ENCODE peak calls at places on chromosomes 7 and 10, in six cellular contexts. D is lung, W is BJ, Y is OCI-LY7, B is glutamatergic neuron, G is neural crest cell. V is an unnamed sample.

GRCh38 chr7:155216475-155217272 is 81.0 kb upstream of the INSIG1 start:
- DNase-seq in D (no peak), Y (no peak), G (no peak), W (no peak), B (no peak), V (no peak)

GRCh38 chr7:17444673-17445072 is 146.2 kb downstream of the AHR start:
- DNase-seq in B (no peak), W (no peak), G (no peak), Y (no peak), D (no peak), V (no peak)

GRCh38 chr10:103688451-103688850 is 166.9 kb downstream of the SH3PXD2A start:
- DNase-seq in W (no peak), Y (no peak), B (no peak), D (no peak), G (no peak), V (no peak)

GRCh38 chr10:7033031-7033430 is 377.8 kb downstream of the SFMBT2 start:
- DNase-seq in W (no peak), G (no peak), B (no peak), D (no peak), Y (no peak), V (peak; percentile 6)

GRCh38 chr7:111765936-111766643 is 203.8 kb upstream of the IMMP2L start:
- DNase-seq in D (no peak), G (no peak), W (no peak), Y (no peak), B (no peak), V (no peak)

GRCh38 chr10:89301721-89302445 is at the start of gene IFIT2:
- DNase-seq in Y (peak; percentile 66), B (no peak), G (no peak), W (peak; percentile 64), D (no peak), V (peak; percentile 21)

GRCh38 chr10:80718024-80718423 is 180.3 kb downstream of the SH2D4B start:
- DNase-seq in Y (no peak), G (no peak), W (no peak), B (no peak), D (no peak), V (no peak)

GRCh38 chr10:77004917-77005564 is 632.6 kb downstream of the KCNMA1 start:
- DNase-seq in D (peak; percentile 30), B (no peak), Y (peak; percentile 21), W (no peak), G (peak; percentile 52), V (no peak)

GRCh38 chr10:132708441-132708840 is 77.5 kb downstream of the NKX6-2 start:
- DNase-seq in B (no peak), Y (no peak), W (no peak), G (no peak), D (no peak), V (no peak)

GRCh38 chr7:30683839-30684238 is 1.6 kb upstream of the CRHR2 start:
- DNase-seq in B (no peak), G (no peak), Y (no peak), W (no peak), D (no peak), V (no peak)

GRCh38 chr7:128410092-128410665 is 397 bp upstream of the IMPDH1 start:
- DNase-seq in W (peak; percentile 33), G (no peak), D (peak; percentile 61), B (peak; percentile 60), Y (peak; percentile 18), V (peak; percentile 74)

GRCh38 chr7:80134105-80134535 is 511 bp upstream of the GNAI1 start:
- DNase-seq in B (no peak), G (no peak), W (no peak), D (no peak), Y (no peak), V (no peak)

GRCh38 chr10:103548581-103549348 is 55.3 kb downstream of the NEURL1 start:
- DNase-seq in Y (no peak), G (no peak), B (no peak), W (no peak), D (no peak), V (no peak)

GRCh38 chr7:103348452-103348851 is 1.0 kb downstream of the PSMC2 start:
- DNase-seq in B (no peak), Y (no peak), G (no peak), W (no peak), D (no peak), V (peak; percentile 18)

GRCh38 chr10:5628798-5629788 is 37.3 kb downstream of the ASB13 start:
- DNase-seq in B (no peak), W (no peak), Y (peak; percentile 48), G (no peak), D (no peak), V (peak; percentile 27)

GRCh38 chr7:140904081-140904480 is 20.6 kb downstream of the BRAF start:
- DNase-seq in D (no peak), W (no peak), G (no peak), Y (no peak), B (no peak), V (peak; percentile 23)

GRCh38 chr7:32257632-32258031 is 187.4 kb upstream of the PDE1C start:
- DNase-seq in B (no peak), Y (no peak), D (no peak), G (no peak), W (no peak), V (no peak)
- TF ChIP-seq CTCF in B (no peak), Y (no peak), D (no peak), G (no peak), W (no peak), V (no peak)

DNA sequence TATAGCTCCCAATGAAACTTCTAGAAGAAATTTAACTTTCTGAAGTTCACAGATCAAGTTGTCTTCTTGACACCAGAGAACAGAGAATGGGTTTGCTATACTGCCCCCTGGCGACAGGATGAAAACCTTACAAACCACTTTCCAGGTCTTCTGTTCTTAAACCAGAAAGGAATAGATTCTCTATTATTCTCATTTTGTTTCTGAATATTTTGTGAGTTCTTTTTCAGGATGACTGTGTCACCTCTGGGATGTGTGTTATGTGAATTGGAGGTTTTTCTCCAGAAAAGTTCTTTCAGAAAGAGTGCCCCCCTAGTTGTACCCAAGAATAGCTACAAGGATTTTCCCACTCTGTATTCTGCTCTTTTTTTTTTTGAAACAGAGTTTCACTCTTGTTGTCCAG is 6.3 kb downstream of the IFT22 start:
- DNase-seq in G (peak; percentile 61), D (peak; percentile 34), W (no peak), B (peak; percentile 41), Y (peak; percentile 67), V (peak; percentile 74)
- TF ChIP-seq CTCF in G (peak; percentile 78), D (peak; percentile 3), W (peak; percentile 63), B (peak; percentile 80), Y (peak; percentile 92), V (peak; percentile 83)

GRCh38 chr10:2137549-2138174 is 400.3 kb upstream of the ADARB2 start:
- DNase-seq in B (peak; percentile 33), D (no peak), W (no peak), Y (peak; percentile 27), G (no peak), V (peak; percentile 17)
- TF ChIP-seq CTCF in B (peak; percentile 45), D (no peak), W (no peak), Y (peak; percentile 75), G (peak; percentile 68), V (peak; percentile 22)

GRCh38 chr7:36473454-36474282 is 84.0 kb downstream of the ANLN start:
- DNase-seq in G (peak; percentile 63), D (no peak), B (peak; percentile 77), W (no peak), Y (peak; percentile 28), V (peak; percentile 65)
- TF ChIP-seq CTCF in G (peak; percentile 69), D (no peak), B (peak; percentile 66), W (peak; percentile 50), Y (peak; percentile 78), V (no peak)

DNA sequence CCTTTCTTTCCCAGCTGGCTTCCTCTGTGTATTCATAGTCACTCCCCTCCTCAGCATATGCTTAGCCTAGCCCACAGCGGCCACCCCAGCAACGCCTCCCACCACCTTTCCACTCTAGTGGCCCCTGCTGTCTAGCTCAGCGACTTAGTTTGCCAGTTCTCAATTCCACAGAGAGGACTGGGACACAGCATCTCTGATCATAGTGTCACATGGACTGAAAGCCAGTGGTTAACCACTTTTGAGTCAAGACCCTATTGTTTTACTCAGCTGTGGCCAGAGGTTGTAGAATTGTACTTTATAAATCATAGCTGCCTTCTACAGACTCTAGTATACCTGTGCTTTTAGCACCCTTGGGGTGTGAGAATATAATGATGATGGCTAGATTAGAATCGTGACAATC is 643.1 kb downstream of the SUGCT start:
- DNase-seq in B (no peak), Y (no peak), G (no peak), W (no peak), D (no peak), V (no peak)
- TF ChIP-seq CTCF in B (no peak), Y (no peak), G (no peak), W (no peak), D (no peak), V (no peak)

DNA sequence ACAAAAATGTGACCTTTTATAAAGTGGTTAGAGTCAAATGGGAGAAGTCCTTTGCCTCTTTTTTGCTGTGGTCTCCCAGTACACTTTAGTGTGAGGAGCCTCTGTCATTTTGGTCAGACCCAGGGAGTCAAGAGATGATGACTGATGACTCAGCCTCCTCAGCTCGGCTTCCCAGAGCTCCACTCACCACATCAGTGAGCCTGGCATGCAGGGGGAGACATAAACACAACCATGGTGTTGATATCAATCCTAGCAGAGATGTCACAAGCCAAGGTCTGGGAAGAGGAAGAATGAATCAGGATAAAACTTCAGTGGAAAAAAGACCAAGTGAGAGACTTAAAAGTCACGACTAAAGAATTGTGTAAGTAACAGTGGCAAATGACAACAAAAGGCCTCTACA is 50.1 kb downstream of the TFAM start:
- DNase-seq in D (peak; percentile 36), W (peak; percentile 98), B (no peak), G (no peak), Y (no peak), V (peak; percentile 51)
- TF ChIP-seq CTCF in D (no peak), W (peak; percentile 26), B (no peak), G (no peak), Y (no peak), V (no peak)

DNA sequence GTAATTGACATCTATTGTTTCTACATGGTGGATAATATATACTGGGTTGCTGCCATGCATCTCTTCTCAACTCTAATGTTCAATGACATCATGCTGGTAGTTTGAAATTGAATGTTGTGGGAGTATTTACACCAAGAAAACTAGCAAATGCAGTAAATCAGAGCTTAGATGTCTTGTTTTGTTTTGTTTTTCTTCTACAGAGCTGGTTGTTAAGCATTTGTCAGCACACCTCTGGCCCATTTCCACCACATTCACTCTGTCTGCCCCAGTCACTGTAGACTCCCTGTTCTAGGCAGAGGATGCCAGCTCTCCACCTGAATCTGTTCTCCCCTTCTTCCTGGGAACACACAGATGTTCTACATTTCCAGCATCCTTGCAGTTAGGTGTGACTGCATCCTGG is 4.1 kb upstream of the ARHGAP22 start:
- DNase-seq in Y (no peak), B (no peak), W (no peak), G (no peak), D (peak; percentile 13), V (no peak)
- TF ChIP-seq CTCF in Y (no peak), B (no peak), W (no peak), G (no peak), D (no peak), V (no peak)